ENCODE peak calls at places on chromosomes 12 and 14, in five cellular contexts. Q, E, T, B and W are unnamed samples.

GRCh38 chr12:74530676-74531075 is 7.0 kb upstream of the ATXN7L3B start:
- DNase-seq in Q (no peak), E (no peak), T (no peak), B (no peak), W (no peak)

GRCh38 chr14:103600503-103600902 is 28.5 kb upstream of the KLC1 start:
- DNase-seq in Q (no peak), E (no peak), T (no peak), B (no peak), W (no peak)

GRCh38 chr12:2654311-2654710 is 140.5 kb upstream of the FKBP4 start:
- DNase-seq in Q (no peak), E (no peak), T (no peak), B (no peak), W (no peak)

GRCh38 chr12:9079883-9080673 is 35.6 kb downstream of the A2M start:
- DNase-seq in Q (no peak), E (no peak), T (no peak), B (no peak), W (no peak)

GRCh38 chr12:49874142-49874897 is 29.4 kb downstream of the FAIM2 start:
- DNase-seq in Q (no peak), E (no peak), T (no peak), B (no peak), W (no peak)

GRCh38 chr14:72479471-72479931 is 414.4 kb downstream of the DPF3 start:
- DNase-seq in Q (peak), E (no peak), T (peak), B (no peak), W (no peak)

GRCh38 chr12:31651893-31652521 is 7.5 kb upstream of the ETFBKMT start:
- DNase-seq in Q (no peak), E (no peak), T (no peak), B (no peak), W (no peak)

GRCh38 chr12:120230326-120230973 is 29.5 kb upstream of the RPLP0 start:
- DNase-seq in Q (peak), E (no peak), T (peak), B (peak), W (peak)

GRCh38 chr14:50943943-50944646 is at the start of gene PYGL:
- DNase-seq in Q (peak), E (no peak), T (peak), B (peak), W (peak)

GRCh38 chr12:75623631-75624118 is 112.3 kb upstream of the KRR1 start:
- DNase-seq in Q (no peak), E (no peak), T (peak), B (no peak), W (peak)

GRCh38 chr12:27965411-27965810 is 7.1 kb downstream of the PTHLH start:
- DNase-seq in Q (no peak), E (no peak), T (peak), B (no peak), W (no peak)

GRCh38 chr12:76848132-76848531 is 30.7 kb downstream of the CSRP2 start:
- DNase-seq in Q (no peak), E (no peak), T (no peak), B (no peak), W (no peak)

GRCh38 chr12:116053479-116054195 is 223.9 kb downstream of the MED13L start:
- DNase-seq in Q (no peak), E (no peak), T (peak), B (peak), W (peak)

GRCh38 chr12:113055594-113056380 is 743 bp upstream of the DTX1 start:
- DNase-seq in Q (no peak), E (no peak), T (no peak), B (no peak), W (no peak)

GRCh38 chr14:104937161-104937560 is 12.5 kb downstream of the PLD4 start:
- DNase-seq in Q (no peak), E (no peak), T (no peak), B (no peak), W (no peak)

GRCh38 chr12:114691196-114691595 is 7.2 kb upstream of the TBX3 start:
- DNase-seq in Q (no peak), E (no peak), T (no peak), B (no peak), W (no peak)

GRCh38 chr14:89563503-89563902 is 146.5 kb upstream of the FOXN3 start:
- DNase-seq in Q (no peak), E (no peak), T (no peak), B (no peak), W (no peak)

GRCh38 chr12:6699989-6700645 is 498 bp downstream of the PIANP start:
- DNase-seq in Q (no peak), E (no peak), T (no peak), B (no peak), W (no peak)

GRCh38 chr14:99976021-99976420 is 89.2 kb upstream of the EVL start:
- DNase-seq in Q (no peak), E (no peak), T (no peak), B (no peak), W (no peak)